ENCODE peak calls at places on chromosomes 11 and 22, in six cellular contexts. V is tibial artery, T is sigmoid colon, U is lung, E is HL-60, G is NB4. Q is an unnamed sample.

GRCh38 chr11:59173080-59173963 is 1.4 kb downstream of the DTX4 start:
- DNase-seq in G (peak; percentile 20), T (no peak), V (no peak), U (no peak), E (no peak), Q (no peak)

GRCh38 chr22:40769761-40770160 is 49.4 kb downstream of the SLC25A17 start:
- DNase-seq in V (no peak), U (no peak), E (no peak), T (no peak), G (no peak), Q (no peak)

GRCh38 chr22:17783773-17784480 is 9.7 kb upstream of the BID start:
- DNase-seq in V (no peak), U (no peak), E (no peak), G (no peak), T (no peak), Q (no peak)

GRCh38 chr11:119990306-119991021 is 147.4 kb downstream of the TRIM29 start:
- DNase-seq in G (no peak), V (no peak), T (no peak), E (no peak), U (no peak), Q (peak; percentile 62)

GRCh38 chr22:43819691-43820670 is 7.9 kb upstream of the EFCAB6 start:
- DNase-seq in G (no peak), T (no peak), E (no peak), U (no peak), V (peak; percentile 37), Q (no peak)

GRCh38 chr11:128501576-128502549 is 85.5 kb downstream of the ETS1 start:
- DNase-seq in U (no peak), G (peak; percentile 46), E (no peak), V (no peak), T (no peak), Q (peak; percentile 82)

GRCh38 chr11:82858133-82858532 is 42.1 kb downstream of the PRCP start:
- DNase-seq in U (no peak), T (no peak), E (no peak), G (no peak), V (no peak), Q (no peak)

GRCh38 chr11:17603056-17603825 is 56.2 kb downstream of the OTOG start:
- DNase-seq in G (no peak), E (no peak), U (peak; percentile 24), V (no peak), T (no peak), Q (no peak)

GRCh38 chr11:3835100-3835485 is 5.7 kb downstream of the RHOG start:
- DNase-seq in V (no peak), E (peak; percentile 70), U (no peak), G (peak; percentile 54), T (no peak), Q (peak; percentile 30)

GRCh38 chr11:120911943-120912342 is 112.0 kb upstream of the TBCEL start:
- DNase-seq in G (no peak), U (no peak), E (no peak), T (no peak), V (no peak), Q (no peak)

DNA sequence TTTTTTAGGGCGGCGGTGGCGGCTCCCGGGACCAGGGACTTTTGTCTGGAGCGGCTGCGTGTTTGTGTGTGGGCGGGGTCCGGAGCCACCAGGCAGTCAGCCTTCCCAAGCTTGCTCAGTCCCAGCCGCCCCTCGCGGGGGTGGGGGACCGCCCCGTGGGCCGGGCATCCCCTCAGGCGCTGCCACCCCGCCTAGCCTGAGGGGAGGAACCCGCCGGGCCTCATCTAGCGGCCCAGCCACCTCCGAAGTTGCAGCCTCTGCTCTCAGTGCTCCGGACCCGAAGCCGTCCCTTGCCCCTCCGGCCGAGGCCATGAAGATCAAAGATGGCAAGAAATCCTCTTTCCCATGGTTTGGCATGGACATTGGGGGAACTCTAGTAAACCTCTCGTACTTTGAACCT is 235.2 kb downstream of the OR4C45 start:
- DNase-seq in V (no peak), T (no peak), G (no peak), U (no peak), E (no peak), Q (no peak)
- H3K4me3 ChIP-seq in V (no peak overlapping the region), T (no peak overlapping the region), G (no peak overlapping the region), U (no peak overlapping the region), E (no peak overlapping the region), Q (no peak overlapping the region)

GRCh38 chr22:38758276-38758945 is 2.6 kb upstream of the SUN2 start:
- DNase-seq in V (no peak), G (peak; percentile 47), U (no peak), T (no peak), E (no peak), Q (no peak)

GRCh38 chr22:38756631-38757463 is 1.0 kb upstream of the SUN2 start:
- DNase-seq in E (no peak), U (no peak), V (no peak), T (no peak), G (peak; percentile 54), Q (no peak)

GRCh38 chr22:38759005-38759404 is 3.2 kb upstream of the SUN2 start:
- DNase-seq in G (no peak), E (no peak), T (no peak), U (no peak), V (no peak), Q (no peak)

GRCh38 chr22:38755911-38756532 is at the start of gene SUN2:
- DNase-seq in U (peak; percentile 94), E (peak; percentile 80), T (peak; percentile 97), G (peak; percentile 88), V (peak; percentile 98), Q (peak; percentile 74)

GRCh38 chr22:38757464-38757757 is 1.6 kb upstream of the SUN2 start:
- DNase-seq in G (no peak), E (no peak), U (no peak), V (no peak), T (no peak), Q (no peak)
- H3K4me3 ChIP-seq in G (peak overlapping the region; percentile 69), E (peak overlapping the region; percentile 72), U (no peak overlapping the region), V (no peak overlapping the region), T (no peak overlapping the region), Q (no peak overlapping the region)

DNA sequence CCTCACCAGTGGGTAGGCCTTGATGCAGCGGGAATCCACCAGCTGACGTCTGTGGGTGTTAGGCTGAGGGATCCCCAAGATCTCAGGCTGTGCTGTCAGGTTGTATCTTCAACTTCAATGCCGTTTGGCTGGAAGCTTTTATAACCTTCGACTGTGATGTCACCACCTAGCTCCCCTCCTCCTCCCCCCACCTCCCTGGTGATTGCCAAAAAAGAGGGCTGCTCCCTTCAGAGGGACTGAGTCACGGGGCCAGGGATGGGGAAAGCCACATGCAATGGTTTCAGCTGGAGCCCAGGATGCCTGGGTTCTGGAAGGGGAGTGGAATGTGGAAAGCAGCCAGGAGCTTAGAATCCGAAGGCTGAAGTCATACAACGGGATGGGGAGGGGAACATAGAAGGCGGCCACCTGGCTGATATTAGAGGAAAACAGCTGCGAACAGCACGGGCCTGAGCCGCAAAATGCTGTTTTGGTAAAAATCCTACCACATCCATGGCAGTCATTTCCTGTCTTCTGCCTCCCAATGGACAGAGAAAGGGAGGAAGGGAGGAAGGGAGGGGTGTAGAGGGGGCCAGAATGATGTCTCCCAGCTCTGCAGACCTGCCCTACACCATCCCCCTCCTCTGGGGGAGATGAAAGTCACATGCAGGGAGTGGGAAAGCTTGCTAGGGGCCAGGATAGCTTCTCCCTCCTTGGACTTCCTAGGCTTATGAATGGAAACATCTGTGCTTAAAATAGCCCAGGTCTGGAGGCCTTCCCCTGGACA is at the start of gene LRRN4CL:
- DNase-seq in G (no peak), T (peak; percentile 97), E (no peak), U (peak; percentile 59), V (peak; percentile 86), Q (peak; percentile 97)
- H3K4me3 ChIP-seq in G (no peak within 1 kb of the TSS), T (peak within 1 kb of the TSS; percentile 47), E (no peak within 1 kb of the TSS), U (no peak within 1 kb of the TSS), V (peak within 1 kb of the TSS; percentile 22), Q (peak within 1 kb of the TSS; percentile 45)

GRCh38 chr22:26480611-26480932 is 3.0 kb downstream of the HPS4 start:
- DNase-seq in U (no peak), T (no peak), G (no peak), V (peak; percentile 25), E (no peak), Q (no peak)

GRCh38 chr22:26477341-26477731 is 6.2 kb downstream of the HPS4 start:
- DNase-seq in E (no peak), G (no peak), T (no peak), U (no peak), V (peak; percentile 0), Q (no peak)

GRCh38 chr22:26481112-26481693 is 2.4 kb downstream of the HPS4 start:
- DNase-seq in T (no peak), V (peak; percentile 16), E (no peak), G (no peak), U (no peak), Q (no peak)

GRCh38 chr22:26479792-26480610 is 3.6 kb downstream of the HPS4 start:
- DNase-seq in T (no peak), G (peak; percentile 65), E (no peak), V (peak; percentile 11), U (no peak), Q (no peak)

GRCh38 chr22:26479043-26479791 is 4.4 kb downstream of the HPS4 start:
- DNase-seq in E (no peak), G (peak; percentile 40), T (no peak), V (no peak), U (no peak), Q (no peak)
- H3K4me3 ChIP-seq in E (peak overlapping the region; percentile 40), G (peak overlapping the region; percentile 76), T (peak overlapping the region; percentile 17), V (no peak overlapping the region), U (no peak overlapping the region), Q (peak overlapping the region; percentile 31)

GRCh38 chr11:93225642-93226041 is 27.9 kb upstream of the SLC36A4 start:
- DNase-seq in U (no peak), V (no peak), T (no peak), G (peak; percentile 52), E (no peak), Q (peak; percentile 38)

GRCh38 chr11:93234602-93235207 is 36.9 kb upstream of the SLC36A4 start:
- DNase-seq in T (peak; percentile 84), G (peak; percentile 82), V (peak; percentile 82), U (peak; percentile 81), E (peak; percentile 14), Q (peak; percentile 72)

GRCh38 chr11:93229876-93230275 is 32.1 kb upstream of the SLC36A4 start:
- DNase-seq in G (no peak), E (no peak), T (no peak), U (no peak), V (no peak), Q (no peak)
- H3K4me3 ChIP-seq in G (no peak overlapping the region), E (no peak overlapping the region), T (no peak overlapping the region), U (no peak overlapping the region), V (no peak overlapping the region), Q (no peak overlapping the region)

Q was measured in fibroblast of mammary gland.